ENCODE peak calls at places on chromosomes 3 and 15, in six cellular contexts. One of them, this sample, is unnamed. For H3K4me1, the result is how much of the 10 kb centered on the place peaks cover.

GRCh38 chr3:78689378-78689777 is 1078.4 kb downstream of the ROBO1 start:
- DNase-seq in uterus: no peak
- DNase-seq in cardiac muscle cell: no peak
- DNase-seq in tibial artery: no peak
- DNase-seq in adrenal gland: no peak
- DNase-seq in right atrium auricular region: no peak
- DNase-seq in this sample: no peak

GRCh38 chr3:128309026-128309425 is 155.7 kb downstream of the EEFSEC start:
- DNase-seq in uterus: no peak
- DNase-seq in cardiac muscle cell: no peak
- DNase-seq in tibial artery: no peak
- DNase-seq in adrenal gland: no peak
- DNase-seq in right atrium auricular region: peak
- DNase-seq in this sample: no peak

GRCh38 chr3:107739227-107739626 is 216.5 kb downstream of the BBX start:
- DNase-seq in uterus: no peak
- DNase-seq in cardiac muscle cell: no peak
- DNase-seq in tibial artery: no peak
- DNase-seq in adrenal gland: no peak
- DNase-seq in right atrium auricular region: no peak
- DNase-seq in this sample: no peak

GRCh38 chr3:121529308-121529707 is 16.5 kb downstream of the POLQ start:
- DNase-seq in uterus: no peak
- DNase-seq in cardiac muscle cell: peak
- DNase-seq in tibial artery: no peak
- DNase-seq in adrenal gland: no peak
- DNase-seq in right atrium auricular region: no peak
- DNase-seq in this sample: no peak

GRCh38 chr3:49908378-49909199 is 4.9 kb upstream of the MST1R start:
- DNase-seq in uterus: no peak
- DNase-seq in cardiac muscle cell: no peak
- DNase-seq in tibial artery: no peak
- DNase-seq in adrenal gland: no peak
- DNase-seq in right atrium auricular region: no peak
- DNase-seq in this sample: no peak

GRCh38 chr3:114155370-114155821 is 23.5 kb downstream of the DRD3 start:
- DNase-seq in uterus: no peak
- DNase-seq in cardiac muscle cell: peak
- DNase-seq in tibial artery: no peak
- DNase-seq in adrenal gland: peak
- DNase-seq in right atrium auricular region: no peak
- DNase-seq in this sample: no peak

GRCh38 chr15:39741258-39741657 is 41.4 kb downstream of the FSIP1 start:
- DNase-seq in uterus: no peak
- DNase-seq in cardiac muscle cell: peak
- DNase-seq in tibial artery: no peak
- DNase-seq in adrenal gland: no peak
- DNase-seq in right atrium auricular region: no peak
- DNase-seq in this sample: no peak

GRCh38 chr3:129077222-129077621 is 16.6 kb downstream of the GP9 start:
- DNase-seq in uterus: no peak
- DNase-seq in cardiac muscle cell: no peak
- DNase-seq in tibial artery: no peak
- DNase-seq in adrenal gland: no peak
- DNase-seq in right atrium auricular region: no peak
- DNase-seq in this sample: no peak

GRCh38 chr3:126137490-126138130 is 42.8 kb downstream of the ALDH1L1 start:
- DNase-seq in uterus: peak
- DNase-seq in cardiac muscle cell: no peak
- DNase-seq in tibial artery: peak
- DNase-seq in adrenal gland: no peak
- DNase-seq in right atrium auricular region: peak
- DNase-seq in this sample: no peak

GRCh38 chr15:26087881-26088280 is 224.8 kb upstream of the ATP10A start:
- DNase-seq in uterus: no peak
- DNase-seq in cardiac muscle cell: no peak
- DNase-seq in tibial artery: no peak
- DNase-seq in adrenal gland: no peak
- DNase-seq in right atrium auricular region: no peak
- DNase-seq in this sample: no peak

GRCh38 chr3:114632757-114633424 is 339.1 kb downstream of the TIGIT start:
- DNase-seq in uterus: no peak
- DNase-seq in cardiac muscle cell: no peak
- DNase-seq in tibial artery: no peak
- DNase-seq in adrenal gland: no peak
- DNase-seq in right atrium auricular region: no peak
- DNase-seq in this sample: no peak

GRCh38 chr3:41464401-41464800 is 265.1 kb downstream of the CTNNB1 start:
- DNase-seq in uterus: no peak
- DNase-seq in cardiac muscle cell: peak
- DNase-seq in tibial artery: no peak
- DNase-seq in adrenal gland: no peak
- DNase-seq in right atrium auricular region: no peak
- DNase-seq in this sample: no peak

GRCh38 chr3:52308308-52308707 is 7.8 kb upstream of the DNAH1 start:
- DNase-seq in uterus: no peak
- DNase-seq in cardiac muscle cell: no peak
- DNase-seq in tibial artery: no peak
- DNase-seq in adrenal gland: no peak
- DNase-seq in right atrium auricular region: no peak
- DNase-seq in this sample: no peak

GRCh38 chr3:62289922-62290321 is 83.4 kb downstream of the FEZF2 start:
- DNase-seq in uterus: no peak
- DNase-seq in cardiac muscle cell: no peak
- DNase-seq in tibial artery: no peak
- DNase-seq in adrenal gland: no peak
- DNase-seq in right atrium auricular region: no peak
- DNase-seq in this sample: no peak

GRCh38 chr15:85606721-85607120 is 188.0 kb downstream of the KLHL25 start:
- DNase-seq in uterus: no peak
- DNase-seq in cardiac muscle cell: no peak
- DNase-seq in tibial artery: no peak
- DNase-seq in adrenal gland: no peak
- DNase-seq in right atrium auricular region: no peak
- DNase-seq in this sample: no peak
- H3K4me1 ChIP-seq in uterus: under half
- H3K4me1 ChIP-seq in cardiac muscle cell: under half
- H3K4me1 ChIP-seq in tibial artery: under half
- H3K4me1 ChIP-seq in adrenal gland: under half
- H3K4me1 ChIP-seq in right atrium auricular region: under half
- H3K4me1 ChIP-seq in this sample: under half

DNA sequence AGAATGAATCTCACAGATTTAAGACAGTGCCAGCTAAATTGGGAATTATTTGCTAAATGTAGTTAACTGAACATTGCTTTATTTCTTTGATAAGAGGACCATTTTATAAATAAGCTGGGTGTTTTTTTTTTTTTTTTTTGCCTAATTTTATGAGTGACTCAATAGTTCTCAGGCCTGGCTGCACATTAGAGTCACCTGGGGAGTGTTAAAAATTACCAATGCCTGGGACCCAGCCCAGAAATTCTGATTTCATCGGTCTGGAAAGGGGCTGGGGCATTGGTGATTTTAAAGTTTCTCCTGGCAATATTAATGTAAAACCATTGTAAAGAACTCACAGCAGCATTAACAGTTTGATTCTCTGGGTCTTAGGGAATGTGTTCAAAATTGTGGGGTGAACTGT is 51.2 kb upstream of the PHLDB2 start:
- DNase-seq in uterus: no peak
- DNase-seq in cardiac muscle cell: no peak
- DNase-seq in tibial artery: no peak
- DNase-seq in adrenal gland: no peak
- DNase-seq in right atrium auricular region: no peak
- DNase-seq in this sample: no peak
- H3K4me1 ChIP-seq in uterus: under half
- H3K4me1 ChIP-seq in cardiac muscle cell: under half
- H3K4me1 ChIP-seq in tibial artery: under half
- H3K4me1 ChIP-seq in adrenal gland: under half
- H3K4me1 ChIP-seq in right atrium auricular region: under half
- H3K4me1 ChIP-seq in this sample: under half

GRCh38 chr3:2343031-2343682 is 244.5 kb downstream of the CNTN4 start:
- DNase-seq in uterus: no peak
- DNase-seq in cardiac muscle cell: no peak
- DNase-seq in tibial artery: no peak
- DNase-seq in adrenal gland: no peak
- DNase-seq in right atrium auricular region: no peak
- DNase-seq in this sample: no peak
- H3K4me1 ChIP-seq in uterus: under half
- H3K4me1 ChIP-seq in cardiac muscle cell: under half
- H3K4me1 ChIP-seq in tibial artery: under half
- H3K4me1 ChIP-seq in adrenal gland: under half
- H3K4me1 ChIP-seq in right atrium auricular region: under half
- H3K4me1 ChIP-seq in this sample: under half

DNA sequence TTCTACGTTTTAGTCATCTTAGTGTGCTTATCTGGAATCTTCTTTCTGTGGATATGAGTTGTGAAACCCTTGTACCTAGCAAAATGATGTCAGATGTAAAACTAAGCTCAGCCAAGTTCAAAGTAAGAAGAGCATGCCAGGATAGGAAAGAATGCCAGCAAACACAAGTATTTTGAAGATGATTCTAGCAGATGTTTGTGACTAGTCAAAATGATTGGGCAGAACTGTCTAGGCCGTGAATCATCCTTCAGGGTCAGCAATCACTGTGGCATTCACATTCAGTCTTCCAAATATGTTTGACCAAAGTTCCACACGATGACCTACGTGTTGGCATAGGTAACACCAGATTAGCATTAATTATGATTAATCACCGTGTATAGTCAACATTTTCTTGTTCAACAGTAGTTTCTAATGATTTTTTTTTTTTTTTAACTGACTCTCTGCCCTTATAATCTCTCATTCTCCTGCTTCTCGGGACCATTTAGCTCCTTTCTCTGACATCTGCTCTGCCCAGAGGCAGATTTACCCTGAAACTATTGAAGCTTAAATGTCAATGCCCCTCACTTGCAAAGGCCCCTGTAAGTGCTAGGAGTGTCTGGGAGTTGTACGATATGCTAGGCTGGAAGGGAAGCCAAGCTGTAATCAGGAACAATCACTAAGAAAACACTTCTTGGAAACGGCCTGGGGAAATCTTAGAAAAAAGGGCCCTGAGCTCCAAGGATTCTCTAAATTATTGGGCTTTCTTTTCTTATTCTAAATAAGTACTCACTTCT is 5.7 kb upstream of the PLOD2 start:
- DNase-seq in uterus: no peak
- DNase-seq in cardiac muscle cell: peak
- DNase-seq in tibial artery: no peak
- DNase-seq in adrenal gland: peak
- DNase-seq in right atrium auricular region: no peak
- DNase-seq in this sample: no peak
- H3K4me1 ChIP-seq in uterus: under half
- H3K4me1 ChIP-seq in cardiac muscle cell: under half
- H3K4me1 ChIP-seq in tibial artery: under half
- H3K4me1 ChIP-seq in adrenal gland: under half
- H3K4me1 ChIP-seq in right atrium auricular region: under half
- H3K4me1 ChIP-seq in this sample: under half

This sample was measured in prostate gland.